ENCODE peak calls at places on chromosomes 3 and 15, in four cellular contexts. K is Right ventricle myocardium superior; Q is left ventricle myocardium superior; G is stimulated activated CD4-positive, alpha-beta T cell treated with anti-CD3 and anti-CD28 coated beads, Interleukin-15, amount 100 ng/mL, for 1 hour. N is an unnamed sample.

GRCh38 chr15:27017168-27017809 is 46.3 kb downstream of the GABRG3 start:
- DNase-seq in G (no peak), Q (no peak), K (no peak), N (peak; percentile 18)

GRCh38 chr3:49171119-49171774 is at the start of gene KLHDC8B:
- DNase-seq in K (peak; percentile 93), G (peak; percentile 77), Q (peak; percentile 95), N (peak; percentile 33)

GRCh38 chr15:57213783-57214366 is 162.4 kb upstream of the CGNL1 start:
- DNase-seq in G (no peak), Q (no peak), K (no peak), N (no peak)

GRCh38 chr15:58165661-58166060 is 27.5 kb downstream of the AQP9 start:
- DNase-seq in K (peak; percentile 74), Q (peak; percentile 75), G (no peak), N (no peak)

GRCh38 chr3:47617061-47618010 is 38.7 kb upstream of the CSPG5 start:
- DNase-seq in K (no peak), G (no peak), Q (no peak), N (no peak)

GRCh38 chr15:39666671-39667070 is 85.8 kb downstream of the THBS1 start:
- DNase-seq in Q (no peak), G (no peak), K (no peak), N (no peak)

GRCh38 chr15:41473418-41473817 is 20.3 kb upstream of the ITPKA start:
- DNase-seq in Q (no peak), K (no peak), G (no peak), N (no peak)

GRCh38 chr15:75452364-75452967 is 976 bp upstream of the SIN3A start:
- DNase-seq in K (peak; percentile 92), G (peak; percentile 54), Q (peak; percentile 92), N (no peak)

GRCh38 chr3:157516928-157517327 is 13.7 kb upstream of the VEPH1 start:
- DNase-seq in G (no peak), K (no peak), Q (no peak), N (no peak)

GRCh38 chr15:71526061-71526460 is 284.3 kb upstream of the NR2E3 start:
- DNase-seq in Q (no peak), G (no peak), K (no peak), N (no peak)

GRCh38 chr3:53846134-53846850 is at the start of the genes CHDH and IL17RB:
- DNase-seq in Q (peak; percentile 83), K (peak; percentile 72), G (no peak), N (no peak)

GRCh38 chr15:40364259-40364658 is 6.2 kb downstream of the DISP2 start:
- DNase-seq in K (no peak), Q (no peak), G (no peak), N (no peak)

GRCh38 chr3:56987238-56987932 is 73.1 kb upstream of the SPATA12 start:
- DNase-seq in Q (no peak), K (no peak), G (no peak), N (no peak)

GRCh38 chr3:9168230-9168629 is 81.2 kb downstream of the SRGAP3 start:
- DNase-seq in K (no peak), Q (no peak), G (peak; percentile 42), N (no peak)

GRCh38 chr3:16520636-16521579 is 7.4 kb upstream of the RFTN1 start:
- DNase-seq in Q (no peak), G (no peak), K (no peak), N (no peak)

GRCh38 chr3:123586131-123586530 is 1.3 kb upstream of the HACD2 start:
- DNase-seq in K (no peak), Q (no peak), G (peak; percentile 3), N (no peak)

GRCh38 chr3:123914829-123915228 is 30.7 kb upstream of the MYLK start:
- DNase-seq in Q (no peak), K (no peak), G (no peak), N (no peak)

N was measured in glomerular endothelial cell.